ENCODE peak calls at places on chromosomes 11 and 22, in four cellular contexts. H, E, Q and L are unnamed samples.

GRCh38 chr11:130191896-130192295 is 32.3 kb downstream of the ST14 start:
- DNase-seq in H (no peak), E (no peak), Q (no peak), L (no peak)

GRCh38 chr22:37118083-37118482 is 8.6 kb upstream of the TMPRSS6 start:
- DNase-seq in H (no peak), E (no peak), Q (no peak), L (no peak)

GRCh38 chr22:38313384-38313955 is 3.8 kb downstream of the CSNK1E start:
- DNase-seq in H (no peak), E (peak), Q (no peak), L (peak)

GRCh38 chr11:123056835-123057491 is 5.0 kb downstream of the HSPA8 start:
- DNase-seq in H (no peak), E (no peak), Q (no peak), L (no peak)

GRCh38 chr11:34180045-34180813 is 74.8 kb downstream of the NAT10 start:
- DNase-seq in H (no peak), E (peak), Q (no peak), L (no peak)

GRCh38 chr11:126313826-126314225 is 10.0 kb downstream of the DCPS start:
- DNase-seq in H (no peak), E (no peak), Q (no peak), L (no peak)

GRCh38 chr22:37636186-37636948 is 3.1 kb upstream of the SH3BP1 start:
- DNase-seq in H (no peak), E (no peak), Q (no peak), L (no peak)

GRCh38 chr11:128689946-128690745 is 3.7 kb upstream of the FLI1 start:
- DNase-seq in H (no peak), E (peak), Q (no peak), L (no peak)

GRCh38 chr11:107695446-107695845 is 16.4 kb downstream of the SLN start:
- DNase-seq in H (no peak), E (no peak), Q (no peak), L (no peak)

GRCh38 chr11:108973402-108974119 is 308.7 kb downstream of the DDX10 start:
- DNase-seq in H (no peak), E (no peak), Q (no peak), L (no peak)

GRCh38 chr11:129814244-129814992 is 1.2 kb upstream of the TMEM45B start:
- DNase-seq in H (no peak), E (no peak), Q (peak), L (no peak)

GRCh38 chr22:40434101-40434500 is 63.7 kb downstream of the SGSM3 start:
- DNase-seq in H (no peak), E (no peak), Q (no peak), L (no peak)

GRCh38 chr22:35838849-35839646 is 121.4 kb downstream of the APOL5 start:
- DNase-seq in H (no peak), E (peak), Q (peak), L (peak)

GRCh38 chr22:45511847-45512261 is 9.2 kb downstream of the FBLN1 start:
- DNase-seq in H (no peak), E (peak), Q (peak), L (peak)

GRCh38 chr22:18000441-18001039 is 23.8 kb downstream of the MICAL3 start:
- DNase-seq in H (no peak), E (peak), Q (peak), L (peak)

GRCh38 chr22:24875862-24876506 is 70.0 kb downstream of the SGSM1 start:
- DNase-seq in H (no peak), E (no peak), Q (peak), L (no peak)

GRCh38 chr11:126163074-126163700 is 48.3 kb downstream of the RPUSD4 start:
- DNase-seq in H (no peak), E (peak), Q (peak), L (peak)

GRCh38 chr11:96014234-96014633 is 90.3 kb upstream of the MTMR2 start:
- DNase-seq in H (no peak), E (no peak), Q (no peak), L (no peak)

GRCh38 chr11:116862951-116863350 is 25.5 kb upstream of the APOA1 start:
- DNase-seq in H (no peak), E (no peak), Q (no peak), L (no peak)

GRCh38 chr11:57567512-57568329 is at the start of gene UBE2L6:
- DNase-seq in H (peak), E (peak), Q (peak), L (peak)

GRCh38 chr22:32579533-32580220 is 105.1 kb downstream of the FBXO7 start:
- DNase-seq in H (peak), E (no peak), Q (no peak), L (no peak)

GRCh38 chr11:117205211-117205818 is 6.1 kb downstream of the TAGLN start:
- DNase-seq in H (no peak), E (no peak), Q (no peak), L (no peak)

GRCh38 chr11:91243630-91244029 is 981.0 kb upstream of the FAT3 start:
- DNase-seq in H (no peak), E (no peak), Q (no peak), L (no peak)

GRCh38 chr11:67312187-67313021 is 9.1 kb downstream of the SSH3 start:
- DNase-seq in H (peak), E (no peak), Q (peak), L (no peak)

GRCh38 chr22:32880061-32880460 is 78.6 kb downstream of the TIMP3 start:
- DNase-seq in H (no peak), E (no peak), Q (no peak), L (no peak)

GRCh38 chr11:100709233-100709999 is 22.3 kb downstream of the ARHGAP42 start:
- DNase-seq in H (no peak), E (no peak), Q (no peak), L (no peak)

GRCh38 chr22:17260950-17261349 is 41.7 kb upstream of the ADA2 start:
- DNase-seq in H (no peak), E (no peak), Q (no peak), L (no peak)

GRCh38 chr11:42727879-42728278 is 583.9 kb upstream of the API5 start:
- DNase-seq in H (no peak), E (no peak), Q (no peak), L (no peak)
- TF ChIP-seq POLR2A in H (no peak), E (no peak), Q (no peak), L (no peak)

DNA sequence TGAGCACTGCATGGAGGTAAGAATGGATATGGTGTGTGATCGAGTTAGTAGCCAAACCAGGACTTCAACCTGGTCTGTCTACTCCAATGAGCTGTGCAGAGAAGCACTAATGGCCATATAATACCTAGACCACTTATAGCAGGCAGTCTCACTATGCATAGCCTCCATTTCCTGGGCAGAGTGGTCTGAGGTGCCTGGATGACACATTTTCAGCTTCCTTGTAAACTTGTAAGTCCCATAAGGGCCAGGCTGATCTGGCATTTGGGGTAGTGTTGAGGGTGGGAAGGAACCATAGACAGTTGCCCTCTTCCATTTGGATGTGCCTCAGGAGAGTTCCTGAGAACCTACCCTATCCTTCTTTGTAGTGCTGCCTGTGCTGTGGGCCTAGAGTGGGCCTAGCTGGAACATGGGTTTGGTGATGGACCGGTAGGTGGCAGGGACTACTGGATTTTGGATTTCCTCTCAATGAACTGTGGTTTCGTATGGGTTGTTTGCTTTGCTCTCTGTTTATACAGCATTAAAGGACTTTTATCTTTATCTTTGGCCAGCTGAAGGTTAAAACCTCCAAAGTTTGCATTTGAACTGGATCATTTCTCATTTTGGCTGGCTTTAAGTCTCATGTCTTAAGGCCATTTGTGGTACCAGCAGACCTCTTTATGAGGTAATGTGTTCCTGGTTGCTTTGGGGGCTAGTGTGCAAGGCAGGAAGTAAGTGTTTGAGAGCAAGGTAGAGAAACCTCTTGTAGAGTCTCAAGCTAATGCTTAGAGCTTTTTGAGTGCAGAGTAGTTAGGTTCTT is 86.9 kb downstream of the STIM1 start:
- DNase-seq in H (no peak), E (no peak), Q (no peak), L (no peak)
- H3K4me3 ChIP-seq in H (no peak), E (no peak), Q (no peak), L (no peak)

DNA sequence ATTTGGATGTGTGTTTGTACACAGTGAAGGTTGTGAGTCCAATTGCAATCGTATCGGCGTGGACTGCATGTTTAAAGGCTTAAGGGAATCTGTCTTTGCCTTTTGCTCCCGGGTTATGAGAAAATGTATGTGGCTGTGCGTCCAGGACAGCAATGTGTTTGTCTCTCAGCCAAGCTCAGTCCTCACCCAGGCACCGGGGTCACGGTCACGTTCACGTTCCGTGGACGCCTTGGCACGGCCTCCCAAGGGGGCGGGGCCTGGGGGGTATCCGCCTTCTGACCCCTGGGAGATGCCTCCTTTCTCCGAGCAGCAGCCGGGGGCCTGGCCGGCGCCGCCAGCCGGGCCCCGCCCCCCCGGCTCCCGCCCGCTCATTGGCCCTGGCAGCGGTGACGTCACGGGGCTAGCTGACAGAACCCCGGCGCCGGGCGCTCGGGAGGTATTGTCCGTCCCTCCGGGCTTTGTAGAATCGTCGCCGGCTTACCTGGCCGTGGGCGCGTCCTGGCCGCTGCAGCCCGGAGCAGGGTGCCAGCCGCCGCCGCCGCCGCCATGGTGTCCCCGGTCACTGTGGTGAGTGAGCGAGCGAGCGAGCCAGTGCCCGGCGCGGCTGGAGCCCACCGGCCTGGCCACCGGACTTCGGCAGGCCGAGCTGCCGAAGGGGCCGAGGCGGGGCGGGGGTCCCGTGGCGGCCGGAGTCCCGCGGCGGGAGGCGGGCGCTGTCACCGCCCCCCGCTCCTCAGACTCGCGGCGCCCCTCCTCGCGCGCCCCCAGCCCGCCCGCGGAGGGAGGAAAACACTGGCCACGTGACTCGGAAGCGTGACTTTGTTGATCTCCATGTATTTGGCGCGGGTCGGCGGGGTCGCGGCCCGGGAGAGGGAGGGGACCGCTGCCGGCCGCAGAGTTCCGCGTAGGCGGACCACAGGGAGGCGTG is at the start of gene TMEM86A:
- DNase-seq in H (peak), E (peak), Q (peak), L (peak)
- TF ChIP-seq POLR2A in H (peak), E (peak), Q (peak), L (no peak)

GRCh38 chr22:26534874-26535470 is 22.7 kb upstream of the TFIP11 start:
- DNase-seq in H (no peak), E (no peak), Q (no peak), L (no peak)

GRCh38 chr22:26534166-26534855 is 22.0 kb upstream of the TFIP11 start:
- DNase-seq in H (no peak), E (no peak), Q (no peak), L (no peak)

GRCh38 chr22:26535499-26535898 is 23.2 kb upstream of the TFIP11 start:
- DNase-seq in H (no peak), E (no peak), Q (no peak), L (no peak)

GRCh38 chr22:26536762-26537134 is 24.5 kb upstream of the TFIP11 start:
- DNase-seq in H (no peak), E (no peak), Q (no peak), L (no peak)

GRCh38 chr22:26536056-26536761 is 23.9 kb upstream of the TFIP11 start:
- DNase-seq in H (no peak), E (no peak), Q (no peak), L (no peak)
- H3K4me3 ChIP-seq in H (no peak), E (no peak), Q (no peak), L (no peak)

DNA sequence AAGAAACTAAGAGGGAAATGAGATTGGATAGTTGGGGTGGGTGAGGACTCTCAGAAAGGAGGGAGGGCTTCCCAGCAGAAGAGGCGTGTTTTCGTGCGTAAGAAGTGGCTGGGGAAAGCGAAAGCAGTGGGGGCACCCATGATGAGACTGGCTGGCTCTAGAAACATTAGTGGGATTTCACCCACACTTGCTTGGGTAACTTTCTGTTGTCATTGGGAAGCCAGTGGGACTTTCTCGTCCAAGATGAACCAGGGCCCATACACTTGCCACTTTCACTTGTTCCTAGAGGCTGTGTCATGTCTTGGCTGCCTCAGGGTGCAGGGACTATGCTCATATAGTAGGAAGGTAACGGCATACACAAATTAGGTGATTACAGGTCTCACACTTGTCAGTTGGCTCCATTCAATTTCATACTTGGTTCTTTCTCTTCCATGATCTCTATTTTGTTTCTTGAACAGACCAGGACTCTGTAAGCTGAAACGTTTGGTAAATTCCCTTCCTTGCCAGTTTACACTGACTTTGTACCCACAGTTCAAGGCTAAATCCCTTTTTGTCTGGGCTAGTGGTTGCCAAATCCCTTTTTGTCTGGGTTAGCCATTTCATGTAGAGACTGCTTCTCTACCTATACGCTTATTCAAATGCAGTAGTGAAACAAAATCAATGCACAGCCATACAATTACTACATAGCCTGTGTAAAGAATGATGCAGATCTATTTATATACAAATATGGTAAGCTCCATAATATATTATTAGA is 42.0 kb upstream of the CXCR5 start:
- DNase-seq in H (no peak), E (no peak), Q (no peak), L (no peak)
- TF ChIP-seq POLR2A in H (no peak), E (no peak), Q (no peak), L (no peak)

GRCh38 chr11:102316505-102316904 is 779 bp upstream of the BIRC3 start:
- DNase-seq in H (no peak), E (no peak), Q (no peak), L (no peak)

GRCh38 chr11:102309621-102310541 is 7.4 kb upstream of the BIRC3 start:
- DNase-seq in H (no peak), E (no peak), Q (peak), L (no peak)

GRCh38 chr11:102314784-102315183 is 2.5 kb upstream of the BIRC3 start:
- DNase-seq in H (no peak), E (no peak), Q (no peak), L (no peak)

GRCh38 chr11:102313225-102313940 is 3.9 kb upstream of the BIRC3 start:
- DNase-seq in H (no peak), E (no peak), Q (no peak), L (no peak)

GRCh38 chr11:102312656-102313055 is 4.6 kb upstream of the BIRC3 start:
- DNase-seq in H (no peak), E (no peak), Q (no peak), L (no peak)
- H3K4me3 ChIP-seq in H (peak), E (no peak), Q (peak), L (peak)

GRCh38 chr11:60935676-60936442 is 11.6 kb downstream of the TMEM132A start:
- DNase-seq in H (no peak), E (no peak), Q (no peak), L (no peak)
- TF ChIP-seq POLR2A in H (no peak), E (no peak), Q (no peak), L (no peak)